ENCODE peak calls at places on chromosomes 3 and 15, in seven cellular contexts. One of them, this sample, is unnamed.

GRCh38 chr3:4584537-4585249 is 91.5 kb downstream of the ITPR1 start:
- DNase-seq in activated CD4-positive, alpha-beta T cell treated with anti-CD3 and anti-CD28 coated beads for 24 hours: no peak
- DNase-seq in HEK293T: no peak
- DNase-seq in GM13977: peak; percentile 26
- DNase-seq in GM12891: peak; percentile 15
- DNase-seq in lower lobe of right lung: no peak
- DNase-seq in HL-60: peak; percentile 63
- DNase-seq in this sample: no peak

GRCh38 chr3:61858054-61858453 is 296.7 kb downstream of the PTPRG start:
- DNase-seq in HEK293T: no peak
- DNase-seq in GM12891: no peak
- DNase-seq in lower lobe of right lung: no peak
- DNase-seq in HL-60: no peak
- DNase-seq in GM13977: peak; percentile 9
- DNase-seq in activated CD4-positive, alpha-beta T cell treated with anti-CD3 and anti-CD28 coated beads for 24 hours: no peak
- DNase-seq in this sample: peak; percentile 0

GRCh38 chr3:176757440-176757839 is 439.8 kb downstream of the TBL1XR1 start:
- DNase-seq in lower lobe of right lung: no peak
- DNase-seq in activated CD4-positive, alpha-beta T cell treated with anti-CD3 and anti-CD28 coated beads for 24 hours: no peak
- DNase-seq in HEK293T: no peak
- DNase-seq in HL-60: no peak
- DNase-seq in GM13977: no peak
- DNase-seq in GM12891: no peak
- DNase-seq in this sample: no peak

GRCh38 chr15:73982251-73982962 is 9.7 kb downstream of the STOML1 start:
- DNase-seq in GM12891: no peak
- DNase-seq in lower lobe of right lung: peak; percentile 87
- DNase-seq in GM13977: no peak
- DNase-seq in HL-60: peak; percentile 59
- DNase-seq in activated CD4-positive, alpha-beta T cell treated with anti-CD3 and anti-CD28 coated beads for 24 hours: no peak
- DNase-seq in HEK293T: no peak
- DNase-seq in this sample: no peak

GRCh38 chr3:123371859-123372767 is 76.8 kb downstream of the ADCY5 start:
- DNase-seq in HEK293T: no peak
- DNase-seq in GM13977: no peak
- DNase-seq in GM12891: no peak
- DNase-seq in activated CD4-positive, alpha-beta T cell treated with anti-CD3 and anti-CD28 coated beads for 24 hours: no peak
- DNase-seq in lower lobe of right lung: no peak
- DNase-seq in HL-60: no peak
- DNase-seq in this sample: no peak

GRCh38 chr3:21654662-21655061 is 96.3 kb downstream of the ZNF385D start:
- DNase-seq in HEK293T: no peak
- DNase-seq in GM13977: no peak
- DNase-seq in GM12891: no peak
- DNase-seq in lower lobe of right lung: no peak
- DNase-seq in activated CD4-positive, alpha-beta T cell treated with anti-CD3 and anti-CD28 coated beads for 24 hours: no peak
- DNase-seq in HL-60: no peak
- DNase-seq in this sample: no peak

GRCh38 chr15:84598993-84599392 is 1.8 kb upstream of the ZSCAN2 start:
- DNase-seq in HL-60: peak; percentile 71
- DNase-seq in GM13977: peak; percentile 50
- DNase-seq in GM12891: no peak
- DNase-seq in HEK293T: peak; percentile 73
- DNase-seq in lower lobe of right lung: no peak
- DNase-seq in activated CD4-positive, alpha-beta T cell treated with anti-CD3 and anti-CD28 coated beads for 24 hours: peak; percentile 25
- DNase-seq in this sample: no peak

GRCh38 chr3:188923671-188924070 is 248.1 kb upstream of the TPRG1 start:
- DNase-seq in HL-60: no peak
- DNase-seq in activated CD4-positive, alpha-beta T cell treated with anti-CD3 and anti-CD28 coated beads for 24 hours: no peak
- DNase-seq in HEK293T: no peak
- DNase-seq in GM12891: no peak
- DNase-seq in lower lobe of right lung: no peak
- DNase-seq in GM13977: no peak
- DNase-seq in this sample: no peak

GRCh38 chr15:81298606-81299005 is 25.3 kb downstream of the STARD5 start:
- DNase-seq in activated CD4-positive, alpha-beta T cell treated with anti-CD3 and anti-CD28 coated beads for 24 hours: no peak
- DNase-seq in HL-60: no peak
- DNase-seq in HEK293T: no peak
- DNase-seq in GM13977: no peak
- DNase-seq in lower lobe of right lung: no peak
- DNase-seq in GM12891: no peak
- DNase-seq in this sample: no peak

GRCh38 chr3:155428558-155428957 is 135.1 kb upstream of the STRIT1 start:
- DNase-seq in GM12891: no peak
- DNase-seq in HEK293T: no peak
- DNase-seq in lower lobe of right lung: no peak
- DNase-seq in GM13977: no peak
- DNase-seq in HL-60: no peak
- DNase-seq in activated CD4-positive, alpha-beta T cell treated with anti-CD3 and anti-CD28 coated beads for 24 hours: no peak
- DNase-seq in this sample: no peak

GRCh38 chr15:40754574-40754882 is 526 bp downstream of the RMDN3 start:
- DNase-seq in HL-60: peak; percentile 17
- DNase-seq in activated CD4-positive, alpha-beta T cell treated with anti-CD3 and anti-CD28 coated beads for 24 hours: no peak
- DNase-seq in GM12891: no peak
- DNase-seq in lower lobe of right lung: no peak
- DNase-seq in GM13977: no peak
- DNase-seq in HEK293T: no peak
- DNase-seq in this sample: peak; percentile 43

GRCh38 chr3:169146866-169147245 is 516.7 kb downstream of the MECOM start:
- DNase-seq in HL-60: no peak
- DNase-seq in lower lobe of right lung: no peak
- DNase-seq in activated CD4-positive, alpha-beta T cell treated with anti-CD3 and anti-CD28 coated beads for 24 hours: no peak
- DNase-seq in HEK293T: peak; percentile 15
- DNase-seq in GM12891: no peak
- DNase-seq in GM13977: no peak
- DNase-seq in this sample: peak; percentile 70

GRCh38 chr3:13623101-13623654 is 74.3 kb downstream of the FBLN2 start:
- DNase-seq in activated CD4-positive, alpha-beta T cell treated with anti-CD3 and anti-CD28 coated beads for 24 hours: no peak
- DNase-seq in HL-60: no peak
- DNase-seq in GM13977: no peak
- DNase-seq in HEK293T: no peak
- DNase-seq in GM12891: no peak
- DNase-seq in lower lobe of right lung: peak; percentile 36
- DNase-seq in this sample: peak; percentile 63